ENCODE peak calls at places on chromosome 16, in nine cellular contexts. Y is stomach; P is heart right ventricle; L is activated T-helper 2 cell treated with anti-CD3 and anti-CD28 coated beads, Interferon-gamma antibody, Interleukin-2, Interleukin-4, amounts not matched to agents 10 μg/mL and 5 μg/mL and 100 μg/mL, durations not matched to agents 14 hours and 24 hours and 36 hours; R is activated CD4-positive, alpha-beta T cell treated with anti-CD3 and anti-CD28 coated beads, Interleukin-2, amount 50 U/mL, for 24 hours; Q is progenitor cell of endocrine pancreas; K is DND-41; B is kidney glomerular epithelial cell; F is Caki2. X is an unnamed sample.

GRCh38 chr16:89383095-89384003 is 107.0 kb downstream of the ANKRD11 start:
- DNase-seq in Y (peak; percentile 71), R (no peak), L (no peak), K (no peak), Q (peak; percentile 21), B (no peak), F (peak; percentile 26), P (no peak), X (no peak)

GRCh38 chr16:85853641-85854545 is 45.1 kb upstream of the IRF8 start:
- DNase-seq in F (no peak), K (no peak), P (no peak), Y (no peak), R (no peak), B (no peak), L (no peak), Q (no peak), X (no peak)

GRCh38 chr16:4920826-4921225 is 16.1 kb downstream of the PPL start:
- DNase-seq in K (no peak), B (no peak), R (no peak), L (no peak), P (no peak), F (no peak), Y (no peak), Q (no peak), X (no peak)

GRCh38 chr16:73206306-73206705 is 158.4 kb upstream of the ZFHX3 start:
- DNase-seq in P (no peak), K (no peak), R (no peak), B (no peak), F (no peak), Y (no peak), Q (no peak), L (no peak), X (no peak)

GRCh38 chr16:27685802-27686201 is 135.9 kb downstream of the KATNIP start:
- DNase-seq in K (no peak), L (no peak), R (no peak), Y (no peak), B (no peak), F (no peak), Q (no peak), P (no peak), X (no peak)

GRCh38 chr16:8720967-8721692 is 46.7 kb downstream of the ABAT start:
- DNase-seq in P (no peak), F (no peak), K (no peak), B (no peak), Y (no peak), Q (no peak), L (no peak), R (no peak), X (no peak)

GRCh38 chr16:88074041-88074440 is 122.8 kb downstream of the BANP start:
- DNase-seq in K (no peak), Y (no peak), P (no peak), Q (no peak), L (no peak), B (no peak), F (no peak), R (no peak), X (no peak)

GRCh38 chr16:9053006-9053601 is 38.3 kb upstream of the HAPSTR1 start:
- DNase-seq in P (peak; percentile 32), L (no peak), Y (peak; percentile 43), F (peak; percentile 95), R (no peak), B (no peak), K (peak; percentile 10), Q (peak; percentile 55), X (no peak)

GRCh38 chr16:4696905-4697866 is 3.8 kb downstream of the NUDT16L1 start:
- DNase-seq in P (no peak), B (no peak), L (no peak), F (no peak), K (no peak), Q (no peak), Y (no peak), R (no peak), X (no peak)

GRCh38 chr16:75282811-75283281 is 31.4 kb upstream of the BCAR1 start:
- DNase-seq in P (no peak), R (no peak), B (no peak), K (no peak), Y (no peak), L (no peak), Q (no peak), F (no peak), X (no peak)

GRCh38 chr16:48317614-48318013 is 67.6 kb downstream of the SIAH1 start:
- DNase-seq in P (no peak), F (no peak), B (no peak), Y (no peak), Q (no peak), K (no peak), L (no peak), R (no peak), X (no peak)

GRCh38 chr16:3022697-3023414 is 886 bp downstream of the HCFC1R1 start:
- DNase-seq in K (no peak), B (no peak), F (no peak), P (no peak), L (no peak), Q (no peak), R (no peak), Y (no peak), X (no peak)

X was measured in activated naive CD4-positive, alpha-beta T cell.